ENCODE peak calls at places on chromosomes 1 and 21, in eight cellular contexts. I, O, V, K, Y, H, B and Q are unnamed samples.

GRCh38 chr1:49351744-49352143 is 575.1 kb upstream of the BEND5 start:
- DNase-seq in V (peak), Y (no peak), B (no peak), K (no peak), O (no peak), I (no peak), H (no peak), Q (no peak)

GRCh38 chr1:167439301-167439988 is 78.9 kb downstream of the CD247 start:
- DNase-seq in B (no peak), V (peak), I (peak), H (peak), K (no peak), O (peak), Y (no peak), Q (no peak)

GRCh38 chr21:42367379-42368165 is 1.2 kb upstream of the TFF1 start:
- DNase-seq in O (no peak), K (no peak), Y (no peak), I (no peak), H (no peak), V (no peak), B (no peak), Q (no peak)

GRCh38 chr1:160541622-160542302 is 18.7 kb upstream of the SLAMF6 start:
- DNase-seq in H (no peak), O (no peak), I (no peak), V (no peak), Y (no peak), B (no peak), K (no peak), Q (no peak)

GRCh38 chr1:27361044-27361402 is 5.7 kb downstream of the MAP3K6 start:
- DNase-seq in O (no peak), V (no peak), I (no peak), B (peak), H (no peak), Y (no peak), K (no peak), Q (no peak)

GRCh38 chr1:206559661-206559995 is 52.3 kb downstream of the RASSF5 start:
- DNase-seq in I (peak), Y (no peak), O (no peak), B (no peak), K (no peak), H (no peak), V (no peak), Q (no peak)

GRCh38 chr1:247471445-247472016 is 13.6 kb upstream of the OR2B11 start:
- DNase-seq in I (no peak), Y (no peak), B (no peak), H (no peak), K (no peak), O (no peak), V (no peak), Q (no peak)

GRCh38 chr1:53295746-53296722 is 31.8 kb downstream of the LRP8 start:
- DNase-seq in K (no peak), I (no peak), V (no peak), O (peak), Y (no peak), H (peak), B (no peak), Q (no peak)

GRCh38 chr1:204198978-204199340 is 2.7 kb upstream of the KISS1 start:
- DNase-seq in O (no peak), B (no peak), Y (no peak), I (no peak), H (no peak), V (no peak), K (no peak), Q (no peak)

GRCh38 chr1:63590161-63590560 is 3.0 kb upstream of the PGM1 start:
- DNase-seq in I (no peak), V (peak), H (no peak), K (no peak), B (no peak), O (no peak), Y (no peak), Q (no peak)

GRCh38 chr1:16971330-16972209 is 8.8 kb downstream of the MFAP2 start:
- DNase-seq in I (no peak), K (no peak), H (no peak), V (peak), B (no peak), Y (no peak), O (peak), Q (no peak)

GRCh38 chr1:30731806-30732276 is 8.5 kb upstream of the MATN1 start:
- DNase-seq in B (peak), Y (no peak), K (no peak), O (no peak), H (no peak), V (no peak), I (no peak), Q (no peak)

GRCh38 chr1:64121766-64122385 is 81.5 kb upstream of the UBE2U start:
- DNase-seq in O (no peak), B (no peak), I (no peak), V (no peak), H (no peak), K (no peak), Y (no peak), Q (no peak)

GRCh38 chr21:38914531-38915385 is 109.0 kb downstream of the ETS2 start:
- DNase-seq in K (peak), V (no peak), B (peak), Y (no peak), I (no peak), H (no peak), O (no peak), Q (no peak)

GRCh38 chr1:117783586-117784396 is 145.6 kb downstream of the GDAP2 start:
- DNase-seq in Y (no peak), H (no peak), I (no peak), O (no peak), V (no peak), B (no peak), K (no peak), Q (no peak)

GRCh38 chr1:67821263-67821662 is 12.0 kb downstream of the GNG12 start:
- DNase-seq in O (no peak), Y (no peak), V (no peak), K (no peak), I (no peak), H (no peak), B (no peak), Q (no peak)

GRCh38 chr1:206100226-206100780 is 16.9 kb downstream of the AVPR1B start:
- DNase-seq in B (no peak), Y (no peak), H (no peak), O (no peak), V (no peak), K (no peak), I (no peak), Q (no peak)

GRCh38 chr1:158180741-158181576 is at the start of gene CD1D:
- DNase-seq in I (no peak), H (peak), O (peak), V (peak), Y (peak), B (peak), K (peak), Q (no peak)

GRCh38 chr1:35398739-35399138 is 130.2 kb downstream of the ZMYM4 start:
- DNase-seq in I (no peak), V (no peak), O (no peak), Y (no peak), K (no peak), B (no peak), H (no peak), Q (no peak)

GRCh38 chr1:229093546-229094336 is 177.2 kb upstream of the RAB4A start:
- DNase-seq in Y (no peak), I (no peak), V (no peak), K (no peak), O (no peak), B (no peak), H (no peak), Q (no peak)

GRCh38 chr1:215636258-215636965 is 69.3 kb downstream of the KCTD3 start:
- DNase-seq in H (no peak), K (peak), Y (no peak), V (no peak), O (no peak), B (no peak), I (no peak), Q (no peak)

GRCh38 chr1:88683516-88683847 is 591 bp upstream of the PKN2 start:
- DNase-seq in B (peak), V (no peak), K (peak), Y (no peak), O (peak), H (peak), I (peak), Q (no peak)

GRCh38 chr1:87902830-87903614 is 574.3 kb downstream of the LMO4 start:
- DNase-seq in K (peak), H (no peak), I (peak), O (no peak), B (no peak), V (peak), Y (no peak), Q (no peak)

GRCh38 chr1:226063362-226064167 is 1.0 kb downstream of the H3-3A start:
- DNase-seq in Y (no peak), H (peak), K (peak), O (peak), V (peak), I (peak), B (peak), Q (no peak)

GRCh38 chr1:203592156-203592555 is 34.5 kb upstream of the ATP2B4 start:
- DNase-seq in I (no peak), B (no peak), Y (no peak), O (peak), V (no peak), H (no peak), K (peak), Q (no peak)

GRCh38 chr1:156489166-156489934 is 11.2 kb downstream of the MEF2D start:
- DNase-seq in B (no peak), K (peak), H (no peak), O (peak), V (no peak), Y (no peak), I (peak), Q (no peak)

GRCh38 chr1:240417317-240417716 is 194.6 kb downstream of the GREM2 start:
- DNase-seq in Y (no peak), O (no peak), B (no peak), I (no peak), V (no peak), K (no peak), H (no peak), Q (no peak)

GRCh38 chr1:233614743-233615521 is 1.0 kb downstream of the KCNK1 start:
- DNase-seq in V (no peak), B (peak), I (peak), O (no peak), Y (no peak), K (no peak), H (peak), Q (no peak)

GRCh38 chr1:15696956-15697521 is 12.9 kb downstream of the PLEKHM2 start:
- DNase-seq in B (no peak), Y (peak), I (peak), O (no peak), V (no peak), H (peak), K (no peak), Q (no peak)

GRCh38 chr1:64320470-64320869 is 117.0 kb downstream of the UBE2U start:
- DNase-seq in B (no peak), H (no peak), I (no peak), K (no peak), O (no peak), V (no peak), Y (no peak), Q (no peak)